ENCODE peak calls at places on chromosomes 3 and 15, in nine cellular contexts. P is thyroid gland, X is sigmoid colon, A is uterus, D is HCT116, K is Peyer's patch, O is IMR-90, C is transverse colon, J is heart left ventricle. I is an unnamed sample.

GRCh38 chr3:150765949-150766720 is 3.2 kb upstream of the SIAH2 start:
- DNase-seq in O (peak; percentile 78), K (no peak), J (no peak), A (no peak), C (no peak), X (no peak), P (no peak), D (no peak), I (no peak)

GRCh38 chr3:127792664-127793292 is 29.5 kb downstream of the MGLL start:
- DNase-seq in O (peak; percentile 98), D (no peak), A (peak; percentile 53), J (peak; percentile 83), X (peak; percentile 83), C (peak; percentile 68), K (peak; percentile 58), P (peak; percentile 72), I (no peak)

GRCh38 chr15:80455668-80456442 is 51.7 kb downstream of the ARNT2 start:
- DNase-seq in J (peak; percentile 49), P (peak; percentile 55), C (peak; percentile 42), D (peak; percentile 44), K (peak; percentile 73), O (peak; percentile 97), A (peak; percentile 56), X (peak; percentile 74), I (peak; percentile 57)

GRCh38 chr3:97994328-97994945 is 22.2 kb upstream of the RIOX2 start:
- DNase-seq in A (no peak), X (no peak), J (no peak), P (no peak), O (no peak), D (no peak), C (no peak), K (no peak), I (no peak)

GRCh38 chr15:79881668-79882067 is 15.1 kb downstream of the MTHFS start:
- DNase-seq in P (no peak), C (no peak), D (no peak), A (no peak), J (no peak), X (no peak), O (no peak), K (no peak), I (no peak)

GRCh38 chr3:186160691-186161243 is 51.9 kb upstream of the ETV5 start:
- DNase-seq in K (no peak), D (no peak), X (no peak), P (no peak), O (no peak), J (no peak), A (no peak), C (no peak), I (no peak)

GRCh38 chr3:10783360-10784346 is 32.4 kb upstream of the SLC6A11 start:
- DNase-seq in P (no peak), O (peak; percentile 22), A (no peak), X (no peak), J (no peak), D (peak; percentile 28), C (no peak), K (no peak), I (no peak)

GRCh38 chr15:98844261-98844660 is 163.3 kb downstream of the PGPEP1L start:
- DNase-seq in P (no peak), D (no peak), J (no peak), K (no peak), O (no peak), C (no peak), X (no peak), A (no peak), I (no peak)

GRCh38 chr3:56776551-56776950 is 25.2 kb downstream of the ARHGEF3 start:
- DNase-seq in X (no peak), J (no peak), K (no peak), D (no peak), P (no peak), O (no peak), C (no peak), A (no peak), I (no peak)

DNA sequence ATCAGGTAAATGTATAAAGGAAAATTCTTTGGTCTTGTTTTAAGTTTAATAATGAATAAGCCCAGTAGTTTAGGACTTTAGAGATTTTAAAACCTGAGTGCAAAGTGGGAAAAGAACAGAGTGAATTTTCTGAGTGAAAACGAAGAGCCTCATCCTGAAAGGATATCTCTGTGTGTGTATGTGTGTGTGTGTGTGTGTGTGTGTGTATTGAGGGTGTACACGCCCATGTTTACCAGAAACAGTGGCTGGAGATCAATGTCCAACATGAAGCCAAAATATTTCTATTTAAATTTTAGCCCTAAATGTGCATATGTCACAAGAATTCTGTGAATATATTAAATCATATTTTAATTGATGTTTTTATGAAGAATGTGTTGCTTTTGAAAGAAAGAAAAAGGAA is 549.9 kb downstream of the CADM2 start:
- DNase-seq in C (no peak), A (no peak), X (no peak), O (no peak), J (no peak), P (no peak), K (no peak), D (no peak), I (no peak)
- TF ChIP-seq POLR2A in C (no peak), A (no peak), X (no peak), O (no peak), J (no peak), P (no peak), K (no peak), D (no peak), I (no peak)

DNA sequence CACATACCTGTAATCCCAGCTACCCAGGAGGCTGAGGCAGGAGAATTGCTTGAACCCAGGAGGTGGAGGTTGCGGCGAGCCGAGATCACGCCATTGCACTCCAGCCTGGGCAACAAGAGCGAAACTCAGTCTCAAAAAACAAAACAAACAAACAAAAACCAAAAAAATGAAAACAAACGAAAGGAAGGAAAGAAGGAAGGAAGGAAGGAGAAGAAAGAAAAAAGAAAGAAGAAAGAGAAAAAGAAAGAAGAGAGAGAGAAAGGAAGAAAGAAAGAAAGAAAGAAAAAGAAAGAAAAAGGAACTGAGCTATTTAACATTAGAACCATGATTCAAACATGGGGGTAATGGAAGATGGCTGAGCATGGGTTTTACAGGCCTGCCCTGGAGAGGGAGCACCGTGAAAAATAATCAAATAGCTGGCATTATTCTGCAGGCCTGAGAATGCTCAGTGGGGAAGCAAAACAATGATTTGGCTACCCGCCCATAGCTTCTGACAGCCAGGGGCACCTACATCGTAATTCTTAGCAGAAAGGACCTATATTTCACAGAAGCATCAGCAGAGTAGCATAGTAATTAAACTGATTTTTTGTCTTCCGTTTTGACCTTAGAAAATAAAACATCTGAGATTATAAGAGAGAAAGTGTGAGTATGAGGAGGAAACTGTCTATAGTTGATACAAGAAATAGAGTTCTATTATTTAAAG is 37.7 kb downstream of the BFSP2 start:
- DNase-seq in A (no peak), O (peak; percentile 13), K (no peak), X (no peak), C (no peak), D (no peak), P (peak; percentile 27), J (no peak), I (no peak)
- TF ChIP-seq CTCF in A (no peak), O (no peak), K (no peak), X (peak; percentile 23), C (no peak), D (peak; percentile 10), P (no peak), J (peak; percentile 31), I (no peak)

GRCh38 chr15:90013503-90013937 is 12.4 kb downstream of the ZNF710 start:
- DNase-seq in J (no peak), X (no peak), O (no peak), P (no peak), D (no peak), C (peak; percentile 7), K (peak; percentile 42), A (no peak), I (no peak)

GRCh38 chr15:90009301-90010063 is 8.4 kb downstream of the ZNF710 start:
- DNase-seq in K (no peak), C (peak; percentile 9), O (no peak), X (peak; percentile 48), D (no peak), P (no peak), J (no peak), A (no peak), I (no peak)

GRCh38 chr15:90015749-90016148 is 14.6 kb downstream of the ZNF710 start:
- DNase-seq in P (no peak), C (peak; percentile 79), J (no peak), O (no peak), A (no peak), K (peak; percentile 81), X (peak; percentile 13), D (no peak), I (no peak)

GRCh38 chr15:90008607-90009006 is 7.5 kb downstream of the ZNF710 start:
- DNase-seq in D (no peak), P (no peak), O (no peak), K (no peak), C (no peak), A (no peak), X (peak; percentile 19), J (no peak), I (no peak)

GRCh38 chr15:90011705-90012104 is 10.6 kb downstream of the ZNF710 start:
- DNase-seq in A (no peak), J (no peak), O (no peak), C (peak; percentile 1), X (peak; percentile 9), P (no peak), K (peak; percentile 21), D (no peak), I (no peak)
- H3K4me1 ChIP-seq in A (no peaks in the 10 kb centered on the region), J (peaks cover 4% of the 10 kb centered on the region), O (no peaks in the 10 kb centered on the region), C (peaks cover 21% of the 10 kb centered on the region), X (no peaks in the 10 kb centered on the region), P (no peaks in the 10 kb centered on the region), K (peaks cover 4% of the 10 kb centered on the region), D (peaks cover 7% of the 10 kb centered on the region), I (no peaks in the 10 kb centered on the region)

GRCh38 chr15:85581495-85581894 is 201.1 kb downstream of the AKAP13 start:
- DNase-seq in C (peak; percentile 64), K (peak; percentile 86), A (peak; percentile 29), O (no peak), X (peak; percentile 81), P (peak; percentile 28), D (no peak), J (peak; percentile 84), I (no peak)

GRCh38 chr15:85579957-85580694 is 199.7 kb downstream of the AKAP13 start:
- DNase-seq in C (peak; percentile 64), K (peak; percentile 82), X (peak; percentile 67), J (peak; percentile 53), D (no peak), O (no peak), A (peak; percentile 32), P (no peak), I (no peak)

GRCh38 chr15:85582076-85582718 is 201.8 kb downstream of the AKAP13 start:
- DNase-seq in K (peak; percentile 81), X (no peak), C (peak; percentile 57), J (no peak), A (peak; percentile 42), O (peak; percentile 24), D (no peak), P (peak; percentile 62), I (no peak)

GRCh38 chr15:85580914-85581313 is 200.5 kb downstream of the AKAP13 start:
- DNase-seq in C (peak; percentile 67), O (no peak), P (no peak), K (peak; percentile 82), X (no peak), J (peak; percentile 58), D (no peak), A (no peak), I (no peak)

GRCh38 chr15:85579011-85579701 is 198.8 kb downstream of the AKAP13 start:
- DNase-seq in D (no peak), C (peak; percentile 81), X (no peak), A (no peak), O (no peak), P (peak; percentile 54), K (peak; percentile 85), J (peak; percentile 73), I (no peak)
- TF ChIP-seq POLR2A in D (no peak), C (peak; percentile 93), X (peak; percentile 60), A (no peak), O (no peak), P (peak; percentile 80), K (peak; percentile 97), J (peak; percentile 31), I (no peak)